ENCODE peak calls at places on chromosomes 16 and 17, in seven cellular contexts. K is pancreas, C is cardiac muscle cell, V is neuronal stem cell, R is testis, N is thoracic aorta, E is mammary epithelial cell. Q is an unnamed sample.

GRCh38 chr17:76276461-76277299 is 11.5 kb downstream of the UBALD2 start:
- DNase-seq in K (no peak), C (no peak), V (no peak), R (no peak), N (no peak), E (no peak), Q (no peak)

GRCh38 chr17:48310748-48311213 is 119.2 kb downstream of the SKAP1 start:
- DNase-seq in K (no peak), C (no peak), V (peak; percentile 33), R (no peak), N (no peak), E (no peak), Q (peak; percentile 4)

GRCh38 chr17:20184977-20185619 is 175.9 kb downstream of the SPECC1 start:
- DNase-seq in K (no peak), C (no peak), V (no peak), R (no peak), N (no peak), E (no peak), Q (no peak)

GRCh38 chr17:56680676-56681075 is 87.2 kb downstream of the NOG start:
- DNase-seq in K (no peak), C (no peak), V (no peak), R (no peak), N (no peak), E (peak; percentile 25), Q (no peak)

GRCh38 chr17:55812323-55812722 is 61.5 kb downstream of the PCTP start:
- DNase-seq in K (no peak), C (no peak), V (no peak), R (no peak), N (no peak), E (no peak), Q (no peak)

GRCh38 chr16:72094266-72094610 is 591 bp downstream of the DHX38 start:
- DNase-seq in K (no peak), C (no peak), V (no peak), R (no peak), N (no peak), E (no peak), Q (peak; percentile 35)

GRCh38 chr17:27968206-27968732 is 74.2 kb upstream of the NLK start:
- DNase-seq in K (peak; percentile 82), C (no peak), V (no peak), R (peak; percentile 73), N (no peak), E (no peak), Q (no peak)

GRCh38 chr16:30063893-30064745 is 1.4 kb upstream of the ALDOA start:
- DNase-seq in K (peak; percentile 78), C (no peak), V (no peak), R (peak; percentile 81), N (no peak), E (no peak), Q (peak; percentile 64)

GRCh38 chr16:50213939-50214519 is 52.3 kb upstream of the ADCY7 start:
- DNase-seq in K (no peak), C (peak; percentile 67), V (peak; percentile 54), R (no peak), N (no peak), E (peak; percentile 46), Q (peak; percentile 54)

GRCh38 chr16:3819741-3820724 is 60.5 kb downstream of the CREBBP start:
- DNase-seq in K (peak; percentile 61), C (peak; percentile 96), V (no peak), R (peak; percentile 47), N (no peak), E (peak; percentile 86), Q (peak; percentile 71)

GRCh38 chr17:8118769-8119574 is 658 bp upstream of the ALOXE3 start:
- DNase-seq in K (peak; percentile 83), C (peak; percentile 84), V (peak; percentile 88), R (peak; percentile 91), N (peak; percentile 51), E (peak; percentile 75), Q (peak; percentile 94)

GRCh38 chr16:84487358-84487757 is 17.1 kb downstream of the MEAK7 start:
- DNase-seq in K (no peak), C (no peak), V (no peak), R (no peak), N (no peak), E (no peak), Q (peak; percentile 2)
- H3K36me3 ChIP-seq in K (no peaks in the 10 kb centered on the region), C (peaks cover 7% of the 10 kb centered on the region), V (peaks cover 82% of the 10 kb centered on the region), R (no peaks in the 10 kb centered on the region), N (peaks cover 10% of the 10 kb centered on the region), E (peaks cover 50% of the 10 kb centered on the region), Q (no peaks in the 10 kb centered on the region)

GRCh38 chr16:35308674-35309073 is 1849.3 kb downstream of the TP53TG3F start:
- DNase-seq in K (no peak), C (no peak), V (no peak), R (no peak), N (no peak), E (peak; percentile 38), Q (no peak)
- H3K9me3 ChIP-seq in K (no peaks in the 10 kb centered on the region), C (no peaks in the 10 kb centered on the region), V (no peaks in the 10 kb centered on the region), R (no peaks in the 10 kb centered on the region), N (no peaks in the 10 kb centered on the region), E (no peaks in the 10 kb centered on the region), Q (no peaks in the 10 kb centered on the region)

GRCh38 chr17:62673614-62674362 is 46.3 kb downstream of the MRC2 start:
- DNase-seq in K (no peak), C (no peak), V (no peak), R (no peak), N (no peak), E (no peak), Q (no peak)

GRCh38 chr17:62674841-62675240 is 47.4 kb downstream of the MRC2 start:
- DNase-seq in K (no peak), C (no peak), V (no peak), R (no peak), N (no peak), E (no peak), Q (no peak)

GRCh38 chr17:62671553-62671952 is 44.1 kb downstream of the MRC2 start:
- DNase-seq in K (no peak), C (no peak), V (no peak), R (peak; percentile 66), N (no peak), E (peak; percentile 97), Q (no peak)

GRCh38 chr17:62674363-62674739 is 46.9 kb downstream of the MRC2 start:
- DNase-seq in K (no peak), C (no peak), V (no peak), R (no peak), N (no peak), E (no peak), Q (no peak)

DNA sequence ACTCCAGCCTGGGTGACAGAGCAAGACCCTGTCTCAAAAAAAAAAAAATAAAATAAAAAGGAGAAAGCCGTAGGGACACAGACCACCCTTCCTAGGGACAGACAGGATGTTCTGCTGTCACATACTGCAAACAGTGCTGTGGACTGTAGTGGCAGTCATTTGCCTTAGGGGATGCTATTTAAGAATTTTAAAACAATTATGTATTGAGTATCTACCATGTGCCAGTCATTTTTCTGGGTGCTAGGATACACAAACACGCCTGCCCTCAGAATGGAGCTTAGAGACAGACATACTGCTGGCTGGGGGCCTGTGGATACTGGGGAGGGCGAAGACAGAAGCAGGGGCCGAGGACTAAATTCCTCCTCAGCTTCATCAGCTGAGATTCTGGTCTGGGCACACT is 45.5 kb downstream of the MRC2 start:
- DNase-seq in K (no peak), C (no peak), V (no peak), R (no peak), N (no peak), E (no peak), Q (no peak)
- H3K36me3 ChIP-seq in K (no peaks in the 10 kb centered on the region), C (peaks cover 4% of the 10 kb centered on the region), V (peaks cover 82% of the 10 kb centered on the region), R (no peaks in the 10 kb centered on the region), N (peaks cover 32% of the 10 kb centered on the region), E (peaks cover 6% of the 10 kb centered on the region), Q (no peaks in the 10 kb centered on the region)

GRCh38 chr16:75160386-75160785 is 12.1 kb downstream of the ZFP1 start:
- DNase-seq in K (no peak), C (no peak), V (no peak), R (no peak), N (no peak), E (no peak), Q (no peak)
- H3K9me3 ChIP-seq in K (no peaks in the 10 kb centered on the region), C (no peaks in the 10 kb centered on the region), V (peaks cover 79% of the 10 kb centered on the region), R (no peaks in the 10 kb centered on the region), N (peaks cover 2% of the 10 kb centered on the region), E (peaks cover 12% of the 10 kb centered on the region), Q (peaks cover 5% of the 10 kb centered on the region)

DNA sequence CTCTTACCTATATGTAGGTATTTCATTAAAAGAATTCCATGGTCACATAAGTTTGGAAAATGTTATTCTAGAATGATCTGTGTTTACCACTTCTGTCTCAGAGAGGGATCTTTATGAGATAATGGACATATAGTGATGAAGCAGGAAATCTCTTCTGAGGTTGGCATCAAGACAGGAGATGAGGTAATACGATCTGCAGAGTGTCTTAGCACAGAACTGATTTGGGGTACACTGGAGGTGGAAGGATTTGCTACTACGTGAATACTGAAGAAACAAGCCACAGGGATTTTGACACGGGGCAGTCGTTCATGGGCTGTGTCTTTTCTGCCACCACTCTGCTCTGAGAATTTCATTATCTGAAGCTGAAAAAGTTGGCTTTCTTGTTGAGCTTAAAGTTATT is 5.5 kb downstream of the CBFB start:
- DNase-seq in K (no peak), C (peak; percentile 53), V (no peak), R (no peak), N (no peak), E (no peak), Q (no peak)
- H3K36me3 ChIP-seq in K (no peaks in the 10 kb centered on the region), C (peaks cover 13% of the 10 kb centered on the region), V (peaks cover 81% of the 10 kb centered on the region), R (no peaks in the 10 kb centered on the region), N (peaks cover 8% of the 10 kb centered on the region), E (peaks cover 13% of the 10 kb centered on the region), Q (no peaks in the 10 kb centered on the region)

GRCh38 chr17:13671771-13672170 is 70.0 kb upstream of the HS3ST3A1 start:
- DNase-seq in K (no peak), C (peak; percentile 8), V (no peak), R (no peak), N (no peak), E (no peak), Q (no peak)
- H3K9me3 ChIP-seq in K (no peaks in the 10 kb centered on the region), C (no peaks in the 10 kb centered on the region), V (peaks cover 19% of the 10 kb centered on the region), R (no peaks in the 10 kb centered on the region), N (no peaks in the 10 kb centered on the region), E (peaks cover 4% of the 10 kb centered on the region), Q (no peaks in the 10 kb centered on the region)

DNA sequence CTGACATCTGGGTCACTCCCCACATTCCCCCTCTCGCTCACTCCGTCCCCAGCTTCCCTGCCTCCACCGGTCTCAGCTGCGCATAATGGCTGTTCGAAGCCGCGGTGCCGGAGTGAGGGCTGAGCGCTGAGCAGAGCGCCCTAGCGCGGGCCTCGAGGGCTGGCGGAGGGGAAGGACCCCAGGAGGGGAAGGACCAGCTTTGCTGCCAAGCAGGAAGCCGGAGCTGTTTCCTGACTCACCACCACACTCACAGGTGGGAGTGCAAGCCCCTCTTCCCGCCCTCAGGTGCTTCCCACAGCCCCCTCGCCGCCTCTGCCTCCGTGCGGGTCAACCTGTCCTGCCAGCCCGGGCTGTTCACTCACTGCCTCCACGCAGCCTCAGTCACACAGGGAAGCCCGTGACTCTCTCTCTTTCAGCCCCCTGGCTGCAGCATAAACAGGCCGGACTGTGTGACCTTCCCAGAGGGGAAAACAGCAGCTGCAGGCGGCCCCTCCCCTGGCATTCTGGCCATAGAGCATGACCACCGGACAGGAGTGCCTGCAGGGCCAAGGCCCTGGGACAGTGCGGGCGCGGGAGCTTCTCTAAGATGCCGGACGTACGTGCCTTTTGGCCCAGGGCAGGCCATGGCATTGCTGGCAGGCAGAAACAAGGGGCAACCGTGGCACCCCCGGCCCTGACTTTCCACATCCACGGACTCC is 23.7 kb downstream of the SLC43A2 start:
- DNase-seq in K (no peak), C (no peak), V (no peak), R (peak; percentile 54), N (no peak), E (no peak), Q (peak; percentile 7)
- H3K36me3 ChIP-seq in K (no peaks in the 10 kb centered on the region), C (no peaks in the 10 kb centered on the region), V (peaks cover 80% of the 10 kb centered on the region), R (no peaks in the 10 kb centered on the region), N (no peaks in the 10 kb centered on the region), E (no peaks in the 10 kb centered on the region), Q (no peaks in the 10 kb centered on the region)